ENCODE peak calls at places on chromosomes 2 and 18, in six cellular contexts. X is GM06990, W is PC-3, R is cardiac muscle cell, Z is OCI-LY7, U is progenitor cell of endocrine pancreas. Y is an unnamed sample.

GRCh38 chr2:140242889-140243288 is 1462.7 kb upstream of the NXPH2 start:
- DNase-seq in U (no peak), Z (no peak), R (no peak), W (peak), X (no peak), Y (no peak)

GRCh38 chr2:1564506-1564905 is 151.2 kb downstream of the TPO start:
- DNase-seq in U (no peak), X (no peak), W (no peak), Z (no peak), R (no peak), Y (no peak)

GRCh38 chr18:10354241-10354811 is 100.1 kb upstream of the APCDD1 start:
- DNase-seq in X (no peak), Z (no peak), R (no peak), W (no peak), U (no peak), Y (no peak)

GRCh38 chr2:236088368-236089057 is 79.7 kb downstream of the GBX2 start:
- DNase-seq in W (peak), Z (no peak), U (no peak), R (no peak), X (no peak), Y (no peak)

GRCh38 chr18:21265971-21266673 is 24.1 kb downstream of the GREB1L start:
- DNase-seq in R (no peak), Z (no peak), X (no peak), W (no peak), U (no peak), Y (no peak)

GRCh38 chr2:76684762-76685161 is 837.4 kb downstream of the LRRTM4 start:
- DNase-seq in X (no peak), Z (no peak), U (no peak), R (no peak), W (no peak), Y (no peak)

GRCh38 chr2:45781464-45781811 is 130.0 kb downstream of the PRKCE start:
- DNase-seq in Z (no peak), U (no peak), R (no peak), X (peak), W (no peak), Y (peak)

GRCh38 chr2:8581601-8582041 is 100.2 kb upstream of the ID2 start:
- DNase-seq in U (no peak), W (no peak), X (no peak), Z (no peak), R (no peak), Y (no peak)

GRCh38 chr2:174914894-174915760 is 90.1 kb downstream of the CHN1 start:
- DNase-seq in R (peak), Z (no peak), W (no peak), U (no peak), X (no peak), Y (no peak)

GRCh38 chr2:26401739-26402541 is at the start of gene DRC1:
- DNase-seq in R (peak), W (no peak), X (peak), U (peak), Z (no peak), Y (no peak)

GRCh38 chr2:100818606-100819364 is 1.2 kb upstream of the NPAS2 start:
- DNase-seq in X (no peak), R (peak), Z (no peak), U (peak), W (peak), Y (no peak)

GRCh38 chr2:230881840-230882239 is 17.1 kb downstream of the ITM2C start:
- DNase-seq in U (no peak), X (no peak), R (no peak), W (no peak), Z (no peak), Y (no peak)

GRCh38 chr2:10039658-10040410 is 3.5 kb upstream of the KLF11 start:
- DNase-seq in U (no peak), R (no peak), X (no peak), W (no peak), Z (no peak), Y (no peak)

GRCh38 chr2:241514545-241514944 is 6.2 kb upstream of the STK25 start:
- DNase-seq in W (no peak), X (no peak), U (no peak), Z (no peak), R (no peak), Y (no peak)

GRCh38 chr2:37590119-37590571 is 81.3 kb downstream of the CDC42EP3 start:
- DNase-seq in W (peak), R (no peak), Z (no peak), U (no peak), X (no peak), Y (no peak)

GRCh38 chr2:36502081-36502480 is 95.9 kb downstream of the FEZ2 start:
- DNase-seq in R (no peak), U (no peak), Z (no peak), W (no peak), X (no peak), Y (no peak)

GRCh38 chr18:4847066-4847465 is 350.0 kb downstream of the AKAIN1 start:
- DNase-seq in W (no peak), Z (no peak), R (no peak), X (no peak), U (no peak), Y (no peak)

GRCh38 chr2:214740867-214741266 is 68.6 kb downstream of the BARD1 start:
- DNase-seq in Z (no peak), X (no peak), R (no peak), W (no peak), U (no peak), Y (no peak)

GRCh38 chr2:50111067-50111466 is 920.9 kb downstream of the NRXN1 start:
- DNase-seq in W (no peak), U (no peak), R (peak), X (no peak), Z (no peak), Y (no peak)

DNA sequence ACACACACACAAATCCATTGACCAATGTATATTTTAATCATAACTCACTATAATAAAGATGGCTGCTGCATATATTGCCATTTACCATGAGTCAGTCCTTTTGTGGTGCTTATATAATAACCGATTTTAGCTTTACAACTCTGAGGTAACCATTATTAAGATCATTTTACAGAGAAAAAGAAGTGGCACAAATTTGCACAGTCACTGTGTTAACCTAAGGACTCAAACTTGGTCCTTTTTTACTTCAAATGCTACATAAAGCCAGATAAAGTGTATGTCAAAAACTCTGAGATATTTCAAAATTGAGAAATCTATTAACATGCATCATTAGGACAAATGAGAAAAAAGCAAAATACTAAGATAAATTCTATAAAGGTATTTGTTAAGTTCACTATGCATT is 923.7 kb downstream of the NRXN1 start:
- DNase-seq in Z (no peak), R (no peak), W (no peak), U (no peak), X (no peak), Y (no peak)
- TF ChIP-seq CTCF in Z (no peak), R (no peak), W (no peak), U (no peak), X (no peak), Y (no peak)

GRCh38 chr2:131026914-131027313 is 66.3 kb downstream of the FAM168B start:
- DNase-seq in X (no peak), R (no peak), W (no peak), Z (no peak), U (no peak), Y (no peak)

GRCh38 chr2:131027566-131028528 is 65.4 kb downstream of the FAM168B start:
- DNase-seq in X (no peak), R (no peak), U (no peak), Z (no peak), W (no peak), Y (no peak)

GRCh38 chr2:131022731-131023130 is 70.5 kb downstream of the FAM168B start:
- DNase-seq in W (no peak), R (no peak), Z (no peak), U (no peak), X (no peak), Y (no peak)

GRCh38 chr2:131023758-131024157 is 69.5 kb downstream of the FAM168B start:
- DNase-seq in U (no peak), W (peak), X (no peak), R (no peak), Z (no peak), Y (no peak)
- TF ChIP-seq CTCF in U (no peak), W (no peak), X (no peak), R (no peak), Z (no peak), Y (no peak)

GRCh38 chr2:42554392-42554791 is 14.0 kb upstream of the MTA3 start:
- DNase-seq in Z (no peak), X (no peak), R (no peak), U (no peak), W (no peak), Y (no peak)

GRCh38 chr2:42556351-42556890 is 12.0 kb upstream of the MTA3 start:
- DNase-seq in X (no peak), Z (no peak), U (no peak), W (no peak), R (no peak), Y (no peak)

GRCh38 chr2:42562474-42563144 is 5.8 kb upstream of the MTA3 start:
- DNase-seq in U (no peak), X (no peak), Z (no peak), W (peak), R (no peak), Y (no peak)

GRCh38 chr2:42560886-42561285 is 7.5 kb upstream of the MTA3 start:
- DNase-seq in W (no peak), R (no peak), U (no peak), X (no peak), Z (no peak), Y (no peak)

GRCh38 chr2:42558827-42559226 is 9.6 kb upstream of the MTA3 start:
- DNase-seq in U (no peak), X (no peak), R (no peak), Z (peak), W (peak), Y (no peak)
- TF ChIP-seq CTCF in U (no peak), X (no peak), R (no peak), Z (peak), W (peak), Y (no peak)

GRCh38 chr2:127810637-127811396 is at the start of gene WDR33:
- DNase-seq in Z (peak), W (peak), R (peak), U (peak), X (peak), Y (peak)
- TF ChIP-seq CTCF in Z (peak), W (peak), R (no peak), U (no peak), X (peak), Y (no peak)

DNA sequence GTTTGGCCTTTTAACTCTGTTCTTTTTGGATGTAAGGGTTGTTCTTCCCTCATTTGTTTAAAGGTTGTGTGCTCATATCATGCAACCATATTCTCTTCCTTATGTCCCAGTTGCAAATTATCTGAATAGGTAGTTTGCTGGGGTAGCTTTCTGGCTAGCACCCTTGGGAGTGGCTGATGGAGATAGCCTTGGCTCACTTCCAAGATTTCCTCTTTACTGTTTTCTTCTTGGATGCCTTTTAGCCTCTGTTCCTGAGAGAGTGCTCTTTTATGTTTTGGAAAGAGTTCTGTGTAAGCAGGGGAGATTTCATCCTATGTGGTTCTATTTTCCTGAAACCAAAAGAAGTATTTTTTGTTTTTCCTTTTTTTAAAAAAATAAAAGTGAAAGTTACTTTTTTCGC is 25.4 kb downstream of the USP14 start:
- DNase-seq in U (no peak), W (no peak), Z (no peak), R (peak), X (no peak), Y (no peak)
- TF ChIP-seq CTCF in U (no peak), W (no peak), Z (no peak), R (no peak), X (no peak), Y (no peak)

GRCh38 chr2:120111193-120111592 is 98.3 kb downstream of the EPB41L5 start:
- DNase-seq in Z (no peak), W (no peak), U (no peak), X (no peak), R (no peak), Y (no peak)

GRCh38 chr2:120108749-120109148 is 95.9 kb downstream of the EPB41L5 start:
- DNase-seq in X (no peak), W (peak), Z (no peak), U (no peak), R (no peak), Y (no peak)

GRCh38 chr2:120110507-120110906 is 97.6 kb downstream of the EPB41L5 start:
- DNase-seq in Z (no peak), X (no peak), U (no peak), R (no peak), W (no peak), Y (no peak)

GRCh38 chr2:120109186-120110061 is 96.5 kb downstream of the EPB41L5 start:
- DNase-seq in Z (peak), W (peak), X (peak), R (no peak), U (no peak), Y (peak)

DNA sequence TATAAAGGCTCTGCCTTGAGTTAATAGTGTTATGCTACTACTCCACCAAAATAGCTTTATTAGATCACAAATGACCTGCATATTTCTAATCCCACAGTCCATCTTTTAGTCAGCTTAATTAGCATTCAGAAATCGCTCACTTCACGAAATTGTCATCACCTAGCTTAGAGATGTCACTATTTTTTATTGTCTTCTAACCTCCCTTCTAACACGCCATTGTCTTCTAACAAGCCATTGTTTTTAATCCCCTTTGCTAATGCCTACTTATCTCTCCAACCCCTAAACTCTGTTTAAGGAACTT is 97.1 kb downstream of the EPB41L5 start:
- DNase-seq in X (no peak), R (no peak), U (no peak), Z (no peak), W (no peak), Y (no peak)
- TF ChIP-seq CTCF in X (no peak), R (no peak), U (no peak), Z (peak), W (no peak), Y (no peak)

GRCh38 chr2:157307021-157307420 is 18.6 kb downstream of the ERMN start:
- DNase-seq in W (peak), Z (peak), X (peak), U (no peak), R (no peak), Y (no peak)
- TF ChIP-seq CTCF in W (peak), Z (peak), X (peak), U (no peak), R (peak), Y (peak)

GRCh38 chr2:169452080-169452479 is 27.2 kb upstream of the BBS5 start:
- DNase-seq in W (peak), U (no peak), X (no peak), Z (peak), R (peak), Y (peak)
- TF ChIP-seq CTCF in W (peak), U (peak), X (peak), Z (peak), R (peak), Y (peak)

GRCh38 chr18:74459877-74460276 is 2.8 kb upstream of the DIPK1C start:
- DNase-seq in W (no peak), X (no peak), U (no peak), Z (no peak), R (no peak), Y (no peak)
- TF ChIP-seq CTCF in W (no peak), X (no peak), U (peak), Z (no peak), R (peak), Y (no peak)

GRCh38 chr2:113084249-113085000 is 16.7 kb downstream of the IL1F10 start:
- DNase-seq in X (no peak), Z (peak), W (peak), R (no peak), U (no peak), Y (peak)
- TF ChIP-seq CTCF in X (peak), Z (peak), W (peak), R (peak), U (peak), Y (peak)

Y was measured in GM12865.